ENCODE peak calls at places on chromosomes 11 and 22, in nine cellular contexts. L, J, D, U, O, R, T, S and V are unnamed samples.

GRCh38 chr22:39748877-39749276 is 144.7 kb downstream of the ENTHD1 start:
- DNase-seq in J (no peak), L (no peak), D (no peak), S (no peak), O (no peak), U (no peak), T (no peak), R (peak), V (no peak)

GRCh38 chr11:43427971-43428370 is 69.3 kb downstream of the TTC17 start:
- DNase-seq in J (no peak), S (no peak), D (no peak), L (no peak), U (no peak), O (no peak), T (no peak), R (no peak), V (no peak)

GRCh38 chr11:43021466-43021865 is 290.3 kb upstream of the API5 start:
- DNase-seq in O (no peak), U (no peak), L (no peak), R (no peak), J (no peak), T (no peak), D (no peak), S (no peak), V (peak)

GRCh38 chr11:71525938-71526495 is 1.1 kb upstream of the KRTAP5-7 start:
- DNase-seq in U (no peak), R (no peak), L (no peak), S (no peak), J (no peak), O (no peak), T (no peak), D (no peak), V (no peak)

GRCh38 chr11:6083129-6083528 is 24.4 kb upstream of the OR56B4 start:
- DNase-seq in O (no peak), R (no peak), S (no peak), D (no peak), T (no peak), L (no peak), U (no peak), J (no peak), V (no peak)

GRCh38 chr11:61776561-61777075 is 15.8 kb downstream of the TMEM258 start:
- DNase-seq in R (peak), J (peak), S (no peak), O (no peak), U (peak), L (peak), T (no peak), D (no peak), V (peak)

GRCh38 chr22:47631571-47632102 is 869.2 kb downstream of the TBC1D22A start:
- DNase-seq in O (no peak), L (no peak), D (no peak), J (no peak), T (no peak), U (no peak), S (no peak), R (no peak), V (no peak)

GRCh38 chr11:6864436-6864835 is 1.6 kb downstream of the OR10A2 start:
- DNase-seq in L (no peak), O (no peak), U (no peak), J (no peak), S (no peak), T (no peak), R (peak), D (no peak), V (no peak)

GRCh38 chr22:41116342-41116741 is 23.9 kb downstream of the EP300 start:
- DNase-seq in R (no peak), T (no peak), O (no peak), S (no peak), J (no peak), L (no peak), U (no peak), D (no peak), V (no peak)

GRCh38 chr22:46084376-46084775 is 66.0 kb upstream of the PPARA start:
- DNase-seq in U (no peak), R (no peak), J (no peak), S (peak), T (no peak), O (peak), D (no peak), L (peak), V (no peak)

GRCh38 chr11:74384641-74385040 is 13.6 kb downstream of the PGM2L1 start:
- DNase-seq in S (no peak), D (no peak), O (no peak), T (no peak), R (no peak), U (no peak), L (no peak), J (no peak), V (no peak)

GRCh38 chr11:86938900-86939880 is 16.0 kb downstream of the FZD4 start:
- DNase-seq in U (peak), O (no peak), J (no peak), D (no peak), S (no peak), T (no peak), L (no peak), R (peak), V (no peak)

GRCh38 chr22:40414306-40414705 is 43.9 kb downstream of the SGSM3 start:
- DNase-seq in U (no peak), L (peak), J (no peak), S (no peak), O (no peak), D (no peak), R (peak), T (no peak), V (no peak)

GRCh38 chr11:27720277-27720830 is 20.1 kb upstream of the BDNF start:
- DNase-seq in L (no peak), O (no peak), D (no peak), U (peak), S (no peak), R (peak), T (peak), J (no peak), V (no peak)

GRCh38 chr22:48905206-48905975 is 922.3 kb downstream of the BRD1 start:
- DNase-seq in T (no peak), S (peak), L (no peak), R (no peak), U (no peak), J (no peak), D (no peak), O (no peak), V (no peak)

DNA sequence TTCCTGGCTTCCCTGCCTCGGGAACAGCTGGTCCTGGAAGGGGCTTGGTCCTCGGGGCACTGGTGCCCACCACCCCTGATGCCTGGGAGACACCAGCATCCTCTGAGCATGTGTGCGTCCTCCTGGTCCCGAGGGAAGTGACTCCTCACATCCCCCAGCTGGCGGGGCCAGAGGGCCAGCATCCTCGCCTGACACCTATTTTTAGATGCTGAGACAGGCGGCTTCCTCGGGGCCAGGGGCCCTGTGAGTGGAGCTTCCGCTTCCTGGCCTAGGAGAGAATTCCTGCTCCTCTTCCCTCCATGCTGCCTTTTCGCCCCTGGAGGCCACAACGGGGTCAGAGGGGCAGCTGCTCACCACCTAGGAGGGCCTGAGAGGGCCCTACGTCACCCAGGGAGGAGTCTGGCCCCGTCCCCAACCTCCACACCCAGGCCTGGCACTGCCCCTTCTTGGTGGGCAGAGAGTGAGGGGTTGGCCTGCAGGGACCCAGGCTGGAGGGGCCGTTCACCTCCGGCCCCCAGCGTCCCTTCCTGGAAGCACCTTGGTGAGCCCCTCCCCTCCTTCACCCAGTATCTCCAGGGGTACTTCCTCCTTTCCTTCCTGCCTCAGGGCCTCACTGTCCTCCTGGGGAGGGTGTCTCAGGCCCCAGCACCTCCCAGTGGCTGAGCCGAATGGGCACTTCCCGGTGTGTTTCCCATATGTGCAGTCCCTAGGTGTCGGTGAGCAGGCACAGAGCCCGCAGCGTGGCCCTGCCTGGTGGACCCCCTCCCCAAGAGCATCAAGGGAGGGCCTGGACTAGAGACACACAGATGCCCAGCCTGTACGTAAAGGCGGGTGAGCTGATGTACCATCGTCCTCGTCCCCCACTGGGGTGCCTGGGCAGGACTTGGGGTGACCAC is 6.1 kb downstream of the CD81 start:
- DNase-seq in S (no peak), U (no peak), D (peak), T (peak), R (peak), L (peak), J (no peak), O (peak), V (peak)
- H3K4me3 ChIP-seq in S (peak), U (no peak), D (peak), T (no peak), R (no peak), L (peak), J (no peak), O (no peak), V (no peak)

GRCh38 chr22:22519591-22519990 is 479 bp downstream of the ZNF280A start:
- DNase-seq in O (no peak), T (no peak), L (no peak), R (no peak), U (peak), J (no peak), S (no peak), D (no peak), V (no peak)

GRCh38 chr22:22523494-22523893 is 3.4 kb upstream of the ZNF280A start:
- DNase-seq in S (no peak), O (no peak), D (no peak), R (no peak), L (no peak), J (no peak), U (no peak), T (no peak), V (no peak)

GRCh38 chr22:22520020-22520656 is at the start of gene ZNF280A:
- DNase-seq in T (no peak), J (no peak), L (peak), O (no peak), D (no peak), U (peak), R (peak), S (no peak), V (no peak)

GRCh38 chr22:22521631-22522030 is 1.6 kb upstream of the ZNF280A start:
- DNase-seq in O (no peak), L (no peak), T (no peak), U (no peak), J (no peak), R (no peak), D (no peak), S (no peak), V (no peak)

DNA sequence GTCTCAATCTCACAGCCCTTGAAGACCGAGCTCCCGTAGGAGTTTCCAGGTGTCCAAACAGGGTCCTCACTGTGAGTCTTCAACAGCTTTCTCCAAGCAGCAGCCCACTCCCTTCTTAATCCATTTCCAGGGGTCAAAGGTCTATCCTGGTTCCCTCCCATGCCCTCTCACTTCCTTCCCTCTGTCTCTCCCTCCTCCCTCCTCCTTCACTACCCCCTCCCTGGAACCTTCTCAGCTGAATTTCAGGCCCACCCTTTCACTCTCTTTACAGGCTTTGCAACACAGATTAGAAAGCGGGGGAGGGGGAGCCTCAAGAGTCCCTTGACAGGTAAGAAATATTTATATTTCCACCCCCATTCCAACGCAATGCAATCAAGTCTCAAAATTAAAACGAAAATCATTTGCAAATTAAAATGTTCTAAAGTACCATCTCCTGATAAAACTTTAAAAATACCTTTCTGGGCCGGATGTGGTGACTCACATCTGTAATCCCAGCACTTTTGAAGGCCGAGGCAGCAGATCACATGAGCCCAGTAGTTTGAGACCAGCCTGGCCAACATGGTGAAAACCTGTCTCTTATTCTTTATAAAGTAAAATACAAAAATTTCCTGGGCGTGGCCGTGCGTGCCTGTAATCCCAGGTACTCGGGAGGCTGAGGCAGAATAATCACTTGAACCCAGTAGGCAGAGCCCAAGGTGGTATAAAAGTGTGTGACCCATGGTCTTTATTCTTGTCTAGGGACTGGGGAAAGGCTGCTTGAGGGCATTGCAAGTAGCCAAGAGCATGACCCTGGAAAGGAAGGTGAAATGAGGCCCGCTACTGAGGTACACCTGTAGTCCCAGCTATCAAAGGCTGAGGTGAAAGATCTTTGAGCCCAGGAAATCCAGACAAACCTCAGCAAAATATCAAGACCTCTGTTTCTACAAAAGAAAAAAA is 865 bp upstream of the ZNF280A start:
- DNase-seq in U (no peak), L (no peak), S (no peak), R (no peak), D (no peak), J (no peak), O (no peak), T (no peak), V (no peak)
- H3K4me3 ChIP-seq in U (no peak), L (no peak), S (no peak), R (no peak), D (no peak), J (no peak), O (no peak), T (no peak), V (no peak)

GRCh38 chr11:46643531-46643930 is 26.2 kb downstream of the ATG13 start:
- DNase-seq in R (no peak), S (no peak), J (no peak), T (no peak), O (no peak), L (no peak), D (no peak), U (no peak), V (no peak)

GRCh38 chr11:46643986-46644385 is 26.6 kb downstream of the ATG13 start:
- DNase-seq in R (no peak), J (no peak), O (no peak), D (no peak), S (no peak), L (no peak), T (no peak), U (no peak), V (no peak)

DNA sequence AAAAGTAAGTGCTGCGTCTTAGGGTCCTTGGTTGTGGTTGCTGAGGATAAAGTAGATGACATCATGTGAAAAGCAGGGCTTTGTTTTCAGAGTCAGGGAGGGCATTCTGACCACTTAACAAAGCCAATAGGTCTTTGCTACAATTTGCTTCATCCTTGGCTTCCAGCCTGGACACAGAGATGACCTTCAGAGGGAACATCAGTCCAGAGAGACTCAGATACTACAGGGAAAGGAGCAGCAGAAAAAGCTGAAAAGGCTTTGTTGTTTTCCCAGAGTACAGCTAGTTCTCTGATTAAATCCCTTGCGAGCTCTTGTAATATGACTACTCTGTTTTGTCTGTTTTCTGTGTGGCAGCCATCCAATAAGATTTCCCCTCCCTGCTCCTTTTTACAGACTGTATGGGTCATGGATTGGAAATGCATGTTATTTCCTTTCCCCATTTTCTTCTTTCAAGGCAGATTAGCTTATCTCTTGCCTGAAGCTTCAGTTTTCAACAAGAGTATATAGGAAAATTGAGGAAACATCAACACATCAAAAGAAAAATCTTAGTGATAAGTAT is 31.9 kb downstream of the ATG13 start:
- DNase-seq in D (peak), T (peak), S (no peak), O (peak), J (no peak), U (no peak), R (peak), L (no peak), V (no peak)
- H3K4me3 ChIP-seq in D (no peak), T (no peak), S (peak), O (no peak), J (no peak), U (no peak), R (peak), L (no peak), V (no peak)

DNA sequence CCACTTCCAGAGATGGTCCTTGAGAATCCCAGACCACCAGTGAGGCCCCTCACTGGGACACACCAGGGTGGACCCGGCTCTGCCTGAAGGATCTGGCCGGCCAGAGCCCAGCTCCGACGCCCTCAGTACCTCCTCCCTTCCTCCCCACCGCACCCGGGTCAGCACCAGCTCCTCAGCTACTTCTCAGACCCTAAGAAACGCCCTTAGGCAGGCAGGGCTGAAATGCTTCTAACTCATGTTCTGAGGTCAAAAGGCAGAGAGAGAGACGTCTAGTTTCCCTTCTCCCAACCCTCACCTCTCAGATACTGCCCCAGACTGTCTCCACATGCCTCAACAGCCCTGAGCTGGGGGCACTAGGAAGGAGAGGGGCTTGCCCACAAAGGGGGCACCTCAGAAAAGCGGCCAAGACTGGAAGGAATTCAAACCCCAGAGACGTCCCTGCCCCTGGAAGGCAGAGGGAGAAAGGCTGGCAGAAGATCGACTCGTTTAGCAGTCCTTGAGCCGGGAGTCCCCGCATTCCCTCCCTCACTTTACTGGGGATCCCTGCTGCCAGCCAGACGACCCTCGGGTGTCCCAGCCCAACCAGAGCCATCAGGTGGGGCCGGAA is 539 bp downstream of the USH1C start:
- DNase-seq in D (no peak), R (no peak), O (no peak), T (no peak), U (no peak), S (no peak), J (no peak), L (no peak), V (no peak)
- H3K4me3 ChIP-seq in D (no peak), R (no peak), O (no peak), T (no peak), U (peak), S (peak), J (peak), L (peak), V (no peak)